ENCODE peak calls at places on chromosomes 7 and 10, in ten cellular contexts. A is HCT116; N is Peyer's patch; T is heart left ventricle; Q is IMR-90; F is A549; B is transverse colon; E is keratinocyte; S is fibroblast of lung; K is CD8-positive, alpha-beta memory T cell. P is an unnamed sample.
A peak's percentile ranks its signal among the peaks of the same experiment; 100 is the strongest.

GRCh38 chr7:2609001-2609411 is 22.8 kb upstream of the TTYH3 start:
- DNase-seq in K (no peak), B (no peak), A (peak; percentile 16), T (no peak), E (no peak), F (peak; percentile 49), Q (peak; percentile 43), S (peak; percentile 58), N (peak; percentile 52), P (no peak)

GRCh38 chr10:125692246-125692931 is 9.4 kb upstream of the TEX36 start:
- DNase-seq in A (no peak), B (no peak), N (no peak), E (no peak), S (no peak), T (no peak), F (no peak), K (no peak), Q (peak; percentile 23), P (no peak)

GRCh38 chr10:72499697-72500096 is 126.2 kb downstream of the MICU1 start:
- DNase-seq in B (no peak), S (no peak), Q (no peak), A (no peak), N (no peak), T (no peak), F (no peak), E (no peak), K (no peak), P (no peak)

GRCh38 chr10:101830322-101831168 is 12.3 kb upstream of the OGA start:
- DNase-seq in N (peak; percentile 93), A (peak; percentile 87), K (peak; percentile 96), T (peak; percentile 85), B (peak; percentile 93), Q (peak; percentile 88), F (peak; percentile 93), E (peak; percentile 83), S (peak; percentile 89), P (peak; percentile 92)

GRCh38 chr7:6078548-6078947 is 47.4 kb downstream of the ANKRD61 start:
- DNase-seq in S (no peak), T (no peak), A (no peak), E (no peak), Q (no peak), K (no peak), B (no peak), F (no peak), N (no peak), P (no peak)

GRCh38 chr10:114151486-114151885 is 22.5 kb downstream of the CCDC186 start:
- DNase-seq in F (peak; percentile 68), B (no peak), K (no peak), N (no peak), Q (peak; percentile 92), E (peak; percentile 41), T (no peak), A (peak; percentile 67), S (peak; percentile 51), P (no peak)

GRCh38 chr10:48879476-48879875 is 60.2 kb downstream of the LRRC18 start:
- DNase-seq in K (no peak), S (no peak), B (no peak), N (no peak), T (no peak), E (no peak), A (no peak), F (no peak), Q (no peak), P (no peak)

GRCh38 chr7:2726316-2727018 is 38.5 kb downstream of the AMZ1 start:
- DNase-seq in F (no peak), S (no peak), B (no peak), E (no peak), K (no peak), N (peak; percentile 22), T (no peak), A (no peak), Q (no peak), P (peak; percentile 22)

GRCh38 chr10:127563718-127564553 is 14.8 kb downstream of the NPS start:
- DNase-seq in B (peak; percentile 21), Q (no peak), T (no peak), K (no peak), S (no peak), F (peak; percentile 19), A (peak; percentile 24), N (no peak), E (no peak), P (no peak)

GRCh38 chr7:42689626-42690025 is 222.2 kb downstream of the C7orf25 start:
- DNase-seq in B (no peak), N (no peak), Q (no peak), F (no peak), A (no peak), E (no peak), T (no peak), K (no peak), S (no peak), P (no peak)

GRCh38 chr7:92671502-92672169 is 81.4 kb upstream of the FAM133B start:
- DNase-seq in B (no peak), Q (no peak), F (no peak), N (no peak), A (no peak), T (no peak), K (no peak), S (no peak), E (no peak), P (no peak)

DNA sequence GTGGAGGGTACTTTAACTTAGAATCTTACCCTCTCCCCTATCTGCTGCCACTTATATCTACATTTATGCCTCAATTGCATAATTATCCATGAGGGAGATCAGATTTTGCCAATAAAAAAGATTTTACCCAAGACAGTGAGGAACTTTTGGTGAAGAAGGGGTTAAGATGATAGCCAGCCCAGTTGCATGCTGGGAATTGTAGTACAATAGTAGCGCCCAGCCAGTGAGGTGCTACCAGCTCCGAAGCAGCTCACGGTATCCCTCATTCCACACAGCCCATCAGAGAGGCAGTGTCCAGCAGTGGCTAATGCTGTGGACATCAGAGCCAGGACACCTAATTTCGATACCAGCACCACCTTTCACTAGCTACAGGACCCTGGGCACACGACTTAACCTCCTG is 5.9 kb upstream of the LGI1 start:
- DNase-seq in B (peak; percentile 17), E (no peak), Q (peak; percentile 16), K (no peak), N (no peak), F (peak; percentile 45), S (no peak), T (no peak), A (peak; percentile 34), P (no peak)
- H3K4me1 ChIP-seq in B (peaks cover 18% of the 10 kb centered on the region), E (peaks cover 3% of the 10 kb centered on the region), Q (no peaks in the 10 kb centered on the region), K (no peaks in the 10 kb centered on the region), N (no peaks in the 10 kb centered on the region), F (peaks cover 13% of the 10 kb centered on the region), S (peaks cover 7% of the 10 kb centered on the region), T (no peaks in the 10 kb centered on the region), A (peaks cover 24% of the 10 kb centered on the region), P (no peaks in the 10 kb centered on the region)

GRCh38 chr10:28282341-28282740 is 20.5 kb downstream of the MPP7 start:
- DNase-seq in N (no peak), T (no peak), S (no peak), K (no peak), Q (no peak), A (no peak), B (no peak), E (no peak), F (no peak), P (no peak)

GRCh38 chr10:28281726-28282325 is 21.0 kb downstream of the MPP7 start:
- DNase-seq in B (no peak), Q (no peak), E (no peak), T (no peak), S (no peak), K (no peak), F (no peak), N (no peak), A (no peak), P (no peak)

GRCh38 chr10:28285816-28286215 is 17.0 kb downstream of the MPP7 start:
- DNase-seq in S (no peak), E (no peak), T (no peak), Q (no peak), K (no peak), A (no peak), F (no peak), B (no peak), N (no peak), P (no peak)

GRCh38 chr10:28284126-28284525 is 18.7 kb downstream of the MPP7 start:
- DNase-seq in Q (no peak), F (no peak), B (no peak), E (no peak), S (no peak), K (no peak), A (no peak), N (no peak), T (no peak), P (no peak)

GRCh38 chr10:28283251-28283650 is 19.6 kb downstream of the MPP7 start:
- DNase-seq in K (no peak), T (no peak), A (no peak), Q (no peak), B (no peak), S (no peak), E (no peak), F (no peak), N (no peak), P (no peak)
- H3K4me3 ChIP-seq in K (no peak overlapping the region), T (no peak overlapping the region), A (no peak overlapping the region), Q (no peak overlapping the region), B (no peak overlapping the region), S (no peak overlapping the region), E (no peak overlapping the region), F (no peak overlapping the region), N (no peak overlapping the region), P (no peak overlapping the region)

GRCh38 chr10:59877191-59877671 is 29.1 kb downstream of the CCDC6 start:
- DNase-seq in Q (peak; percentile 78), K (no peak), B (no peak), S (peak; percentile 29), N (no peak), E (no peak), T (no peak), F (no peak), A (no peak), P (no peak)

GRCh38 chr10:59878289-59878688 is 28.1 kb downstream of the CCDC6 start:
- DNase-seq in Q (no peak), T (no peak), E (no peak), A (no peak), B (no peak), N (no peak), F (no peak), S (no peak), K (no peak), P (no peak)

GRCh38 chr10:59879363-59879935 is 26.9 kb downstream of the CCDC6 start:
- DNase-seq in E (no peak), B (no peak), Q (no peak), S (no peak), F (no peak), T (no peak), N (no peak), K (no peak), A (no peak), P (no peak)

GRCh38 chr10:59880019-59880717 is 26.2 kb downstream of the CCDC6 start:
- DNase-seq in S (no peak), Q (no peak), F (no peak), B (no peak), E (no peak), A (no peak), N (no peak), T (no peak), K (no peak), P (no peak)

GRCh38 chr10:59878915-59879314 is 27.4 kb downstream of the CCDC6 start:
- DNase-seq in F (no peak), S (no peak), K (no peak), T (no peak), N (no peak), B (no peak), E (no peak), Q (no peak), A (no peak), P (no peak)
- H3K4me1 ChIP-seq in F (peaks cover 8% of the 10 kb centered on the region), S (no peaks in the 10 kb centered on the region), K (peaks cover 34% of the 10 kb centered on the region), T (no peaks in the 10 kb centered on the region), N (no peaks in the 10 kb centered on the region), B (peaks cover 15% of the 10 kb centered on the region), E (peaks cover 21% of the 10 kb centered on the region), Q (no peaks in the 10 kb centered on the region), A (no peaks in the 10 kb centered on the region), P (peaks cover 11% of the 10 kb centered on the region)

GRCh38 chr10:97766996-97767924 is 4.5 kb downstream of the SFRP5 start:
- DNase-seq in T (no peak), K (peak; percentile 9), S (no peak), Q (no peak), N (no peak), B (no peak), A (no peak), E (no peak), F (no peak), P (no peak)
- H3K4me3 ChIP-seq in T (no peak overlapping the region), K (no peak overlapping the region), S (no peak overlapping the region), Q (no peak overlapping the region), N (no peak overlapping the region), B (no peak overlapping the region), A (no peak overlapping the region), E (no peak overlapping the region), F (no peak overlapping the region), P (no peak overlapping the region)

P was measured in right lobe of liver.